ENCODE peak calls at places on chromosome 5, in four cellular contexts. C is K562, Z is HepG2, D is IMR-90. V is an unnamed sample.
A peak's percentile ranks its signal among the peaks of the same experiment; 100 is the strongest.

GRCh38 chr5:77076961-77077820 is 9.9 kb downstream of the ZBED3 start:
- DNase-seq in C (peak; percentile 78), Z (no peak), D (peak; percentile 58), V (peak; percentile 77)

GRCh38 chr5:179801304-179802206 is 5.1 kb downstream of the MGAT4B start:
- DNase-seq in C (peak; percentile 50), Z (peak; percentile 40), D (peak; percentile 48), V (peak; percentile 82)

GRCh38 chr5:19605846-19606407 is 382.1 kb downstream of the CDH18 start:
- DNase-seq in C (no peak), Z (no peak), D (no peak), V (no peak)

GRCh38 chr5:483434-484184 is 40.6 kb downstream of the EXOC3 start:
- DNase-seq in C (no peak), Z (no peak), D (no peak), V (no peak)

GRCh38 chr5:83035373-83036170 is 41.6 kb downstream of the TMEM167A start:
- DNase-seq in C (no peak), Z (no peak), D (no peak), V (no peak)

GRCh38 chr5:140785905-140786686 is at the start of gene PCDHA1:
- DNase-seq in C (no peak), Z (no peak), D (no peak), V (peak; percentile 46)

GRCh38 chr5:88734191-88734640 is 148.8 kb downstream of the MEF2C start:
- DNase-seq in C (peak; percentile 13), Z (no peak), D (no peak), V (no peak)

GRCh38 chr5:172043822-172044221 is 37.4 kb upstream of the FBXW11 start:
- DNase-seq in C (no peak), Z (no peak), D (no peak), V (no peak)

GRCh38 chr5:3197699-3198098 is 397.9 kb upstream of the IRX1 start:
- DNase-seq in C (no peak), Z (no peak), D (no peak), V (no peak)

GRCh38 chr5:154430466-154430865 is 15.3 kb upstream of the SAP30L start:
- DNase-seq in C (no peak), Z (no peak), D (no peak), V (no peak)

GRCh38 chr5:14870347-14871083 is 1.1 kb downstream of the ANKH start:
- DNase-seq in C (no peak), Z (no peak), D (no peak), V (no peak)

GRCh38 chr5:1685076-1685475 is 114.6 kb downstream of the MRPL36 start:
- DNase-seq in C (no peak), Z (no peak), D (no peak), V (no peak)

GRCh38 chr5:135269828-135270545 is 129.0 kb downstream of the MACROH2A1 start:
- DNase-seq in C (no peak), Z (no peak), D (peak; percentile 89), V (no peak)

GRCh38 chr5:119795768-119796167 is 166.4 kb downstream of the FAM170A start:
- DNase-seq in C (no peak), Z (no peak), D (no peak), V (no peak)

GRCh38 chr5:111932207-111932606 is 175.2 kb upstream of the NREP start:
- DNase-seq in C (no peak), Z (no peak), D (peak; percentile 61), V (no peak)

GRCh38 chr5:160266752-160267345 is 37.5 kb downstream of the FABP6 start:
- DNase-seq in C (peak; percentile 45), Z (peak; percentile 50), D (no peak), V (no peak)

GRCh38 chr5:176887252-176887849 is 11.8 kb downstream of the HK3 start:
- DNase-seq in C (no peak), Z (no peak), D (no peak), V (no peak)

GRCh38 chr5:139705191-139705590 is 57.0 kb downstream of the CXXC5 start:
- DNase-seq in C (no peak), Z (no peak), D (no peak), V (no peak)

GRCh38 chr5:120140510-120140909 is 323.6 kb upstream of the PRR16 start:
- DNase-seq in C (no peak), Z (no peak), D (no peak), V (no peak)

GRCh38 chr5:82847564-82847963 is 229.6 kb downstream of the TMEM167A start:
- DNase-seq in C (no peak), Z (no peak), D (no peak), V (no peak)

GRCh38 chr5:172913117-172913850 is 45.9 kb upstream of the RPL26L1 start:
- DNase-seq in C (no peak), Z (no peak), D (no peak), V (no peak)

GRCh38 chr5:176980818-176981217 is 25.8 kb downstream of the UIMC1 start:
- DNase-seq in C (no peak), Z (no peak), D (no peak), V (no peak)

GRCh38 chr5:120466337-120467006 is 2.4 kb downstream of the PRR16 start:
- DNase-seq in C (no peak), Z (no peak), D (peak; percentile 14), V (no peak)

GRCh38 chr5:109914906-109915305 is 225.2 kb downstream of the MAN2A1 start:
- DNase-seq in C (no peak), Z (no peak), D (no peak), V (no peak)

GRCh38 chr5:56415356-56415765 is 182.2 kb upstream of the ANKRD55 start:
- DNase-seq in C (no peak), Z (no peak), D (peak; percentile 91), V (no peak)

GRCh38 chr5:157961828-157962390 is 103.0 kb upstream of the CLINT1 start:
- DNase-seq in C (no peak), Z (no peak), D (no peak), V (no peak)

GRCh38 chr5:81679885-81680284 is 71.0 kb downstream of the SSBP2 start:
- DNase-seq in C (no peak), Z (no peak), D (no peak), V (no peak)

GRCh38 chr5:65076251-65076869 is 307.6 kb downstream of the CWC27 start:
- DNase-seq in C (peak; percentile 83), Z (peak; percentile 45), D (peak; percentile 54), V (peak; percentile 43)

GRCh38 chr5:94778299-94778698 is 159.8 kb downstream of the SLF1 start:
- DNase-seq in C (no peak), Z (no peak), D (no peak), V (no peak)

GRCh38 chr5:135458921-135459331 is 6.8 kb upstream of the TIFAB start:
- DNase-seq in C (peak; percentile 55), Z (no peak), D (peak; percentile 35), V (no peak)

GRCh38 chr5:59424515-59424914 is 469.0 kb downstream of the PDE4D start:
- DNase-seq in C (no peak), Z (no peak), D (no peak), V (no peak)

GRCh38 chr5:158770506-158770905 is 329.2 kb downstream of the EBF1 start:
- DNase-seq in C (peak; percentile 13), Z (peak; percentile 2), D (no peak), V (peak; percentile 26)

GRCh38 chr5:146494656-146495055 is 21.3 kb downstream of the GPR151 start:
- DNase-seq in C (no peak), Z (no peak), D (no peak), V (no peak)

DNA sequence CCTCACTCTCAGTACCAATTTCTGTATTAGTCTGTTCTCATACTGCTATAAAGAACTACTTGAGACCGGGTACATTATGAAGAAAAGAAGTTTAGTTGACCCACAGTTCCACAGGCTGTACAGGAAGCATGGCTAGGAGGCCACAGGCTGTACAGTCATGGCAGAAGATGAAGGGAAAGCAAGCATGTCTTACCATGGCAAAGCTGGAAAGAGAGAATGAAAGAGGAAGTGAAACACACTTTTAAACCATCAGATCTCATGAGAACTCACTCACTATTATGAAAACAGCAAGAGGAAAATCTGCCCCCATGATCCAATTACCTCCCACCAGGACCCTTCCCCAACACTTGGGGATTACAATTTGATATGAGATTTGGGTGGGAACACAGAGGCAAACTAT is 698.8 kb downstream of the CDH9 start:
- DNase-seq in C (no peak), Z (no peak), D (no peak), V (no peak)
- TF ChIP-seq MAZ in C (no peak), Z (no peak), D (no peak), V (no peak)

DNA sequence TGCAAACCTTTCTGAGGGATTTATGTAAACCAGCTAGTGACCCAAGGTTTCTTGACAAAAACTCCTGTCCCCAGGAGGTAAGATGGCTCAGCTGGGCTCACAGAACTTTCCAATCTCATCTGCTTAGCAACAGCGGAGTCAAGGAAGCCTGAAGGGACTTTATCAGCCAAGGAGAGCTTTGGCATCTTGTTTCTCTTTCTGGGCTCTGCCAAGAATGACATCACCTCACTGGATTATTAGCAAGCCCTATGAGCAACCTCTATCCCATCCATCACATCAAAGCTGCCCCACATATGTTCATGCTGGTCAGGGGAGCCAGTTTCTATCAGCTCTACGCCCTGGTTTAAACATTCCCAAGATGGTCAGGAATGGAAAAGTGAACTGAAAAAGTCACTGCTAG is 461.3 kb downstream of the ENC1 start:
- DNase-seq in C (no peak), Z (no peak), D (peak; percentile 97), V (no peak)
- TF ChIP-seq MAZ in C (no peak), Z (no peak), D (no peak), V (no peak)

GRCh38 chr5:137051165-137051564 is 448.0 kb downstream of the SPOCK1 start:
- DNase-seq in C (no peak), Z (peak; percentile 5), D (peak; percentile 11), V (no peak)
- TF ChIP-seq MAZ in C (no peak), Z (no peak), D (no peak), V (no peak)

DNA sequence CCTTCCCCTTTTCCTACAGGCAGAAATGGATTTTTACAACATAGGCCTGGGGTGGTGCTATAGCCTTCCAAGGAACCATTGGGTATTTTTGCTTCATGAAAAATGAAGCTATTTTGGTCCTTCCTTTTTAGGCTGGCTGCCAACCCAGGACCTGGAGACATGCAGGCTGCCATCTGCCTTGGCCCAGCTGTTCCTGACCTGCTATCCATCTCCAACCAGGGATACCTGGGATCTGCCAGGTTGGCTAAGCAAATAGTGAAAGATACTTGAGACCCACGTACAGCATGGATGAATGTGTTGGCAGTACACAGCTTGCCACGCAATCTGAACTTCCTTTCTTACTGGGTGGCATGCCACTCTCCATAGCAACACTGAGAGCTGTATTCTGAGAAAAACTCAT is 31.1 kb downstream of the MRPS27 start:
- DNase-seq in C (no peak), Z (no peak), D (no peak), V (no peak)
- TF ChIP-seq MAZ in C (no peak), Z (no peak), D (no peak), V (no peak)